ENCODE peak calls at places on chromosomes 2 and 18, in seven cellular contexts. One of them, this sample, is unnamed.

GRCh38 chr18:78857252-78858150 is 122.1 kb upstream of the SALL3 start:
- DNase-seq in AG04450: no peak
- DNase-seq in psoas muscle: no peak
- DNase-seq in upper lobe of right lung: no peak
- DNase-seq in AG10803: no peak
- DNase-seq in heart right ventricle: no peak
- DNase-seq in activated B cell treated with CpG ODN at 0.5 μM for 24 hours: no peak
- DNase-seq in this sample: no peak

GRCh38 chr2:219277703-219278654 is 1.2 kb upstream of the DNAJB2 start:
- DNase-seq in upper lobe of right lung: peak
- DNase-seq in AG10803: peak
- DNase-seq in heart right ventricle: peak
- DNase-seq in activated B cell treated with CpG ODN at 0.5 μM for 24 hours: peak
- DNase-seq in AG04450: peak
- DNase-seq in psoas muscle: peak
- DNase-seq in this sample: peak

GRCh38 chr2:234850818-234851217 is 101.0 kb upstream of the SH3BP4 start:
- DNase-seq in activated B cell treated with CpG ODN at 0.5 μM for 24 hours: no peak
- DNase-seq in heart right ventricle: no peak
- DNase-seq in AG04450: no peak
- DNase-seq in AG10803: no peak
- DNase-seq in upper lobe of right lung: no peak
- DNase-seq in psoas muscle: no peak
- DNase-seq in this sample: no peak

GRCh38 chr18:34840416-34840815 is 130.3 kb downstream of the DTNA start:
- DNase-seq in upper lobe of right lung: no peak
- DNase-seq in AG10803: no peak
- DNase-seq in heart right ventricle: no peak
- DNase-seq in AG04450: no peak
- DNase-seq in psoas muscle: no peak
- DNase-seq in activated B cell treated with CpG ODN at 0.5 μM for 24 hours: no peak
- DNase-seq in this sample: no peak

GRCh38 chr18:58669731-58670379 is 1.4 kb upstream of the MALT1 start:
- DNase-seq in heart right ventricle: no peak
- DNase-seq in upper lobe of right lung: no peak
- DNase-seq in activated B cell treated with CpG ODN at 0.5 μM for 24 hours: no peak
- DNase-seq in psoas muscle: no peak
- DNase-seq in AG04450: no peak
- DNase-seq in AG10803: peak
- DNase-seq in this sample: no peak

GRCh38 chr2:18455256-18455862 is 105.1 kb downstream of the RDH14 start:
- DNase-seq in AG10803: peak
- DNase-seq in AG04450: no peak
- DNase-seq in activated B cell treated with CpG ODN at 0.5 μM for 24 hours: no peak
- DNase-seq in upper lobe of right lung: no peak
- DNase-seq in psoas muscle: peak
- DNase-seq in heart right ventricle: no peak
- DNase-seq in this sample: no peak

GRCh38 chr2:119760876-119761275 is 1.2 kb downstream of the PTPN4 start:
- DNase-seq in AG10803: peak
- DNase-seq in upper lobe of right lung: no peak
- DNase-seq in activated B cell treated with CpG ODN at 0.5 μM for 24 hours: no peak
- DNase-seq in heart right ventricle: no peak
- DNase-seq in AG04450: no peak
- DNase-seq in psoas muscle: no peak
- DNase-seq in this sample: no peak

GRCh38 chr18:62852851-62853250 is 137.5 kb downstream of the PHLPP1 start:
- DNase-seq in psoas muscle: no peak
- DNase-seq in AG04450: no peak
- DNase-seq in upper lobe of right lung: no peak
- DNase-seq in AG10803: peak
- DNase-seq in heart right ventricle: no peak
- DNase-seq in activated B cell treated with CpG ODN at 0.5 μM for 24 hours: no peak
- DNase-seq in this sample: no peak

GRCh38 chr2:10817413-10817812 is 4.8 kb upstream of the PDIA6 start:
- DNase-seq in AG04450: no peak
- DNase-seq in heart right ventricle: no peak
- DNase-seq in AG10803: no peak
- DNase-seq in psoas muscle: no peak
- DNase-seq in upper lobe of right lung: no peak
- DNase-seq in activated B cell treated with CpG ODN at 0.5 μM for 24 hours: no peak
- DNase-seq in this sample: no peak

GRCh38 chr2:225889452-225889851 is 489.9 kb downstream of the NYAP2 start:
- DNase-seq in heart right ventricle: peak
- DNase-seq in upper lobe of right lung: no peak
- DNase-seq in psoas muscle: no peak
- DNase-seq in activated B cell treated with CpG ODN at 0.5 μM for 24 hours: no peak
- DNase-seq in AG04450: peak
- DNase-seq in AG10803: peak
- DNase-seq in this sample: peak

GRCh38 chr2:72901426-72901825 is 14.2 kb downstream of the SPR start:
- DNase-seq in heart right ventricle: no peak
- DNase-seq in activated B cell treated with CpG ODN at 0.5 μM for 24 hours: no peak
- DNase-seq in upper lobe of right lung: no peak
- DNase-seq in AG10803: no peak
- DNase-seq in psoas muscle: no peak
- DNase-seq in AG04450: no peak
- DNase-seq in this sample: no peak

GRCh38 chr2:50547521-50547920 is 484.4 kb downstream of the NRXN1 start:
- DNase-seq in AG04450: peak
- DNase-seq in heart right ventricle: no peak
- DNase-seq in AG10803: no peak
- DNase-seq in upper lobe of right lung: no peak
- DNase-seq in activated B cell treated with CpG ODN at 0.5 μM for 24 hours: no peak
- DNase-seq in psoas muscle: no peak
- DNase-seq in this sample: no peak

GRCh38 chr18:49021433-49022129 is 70.8 kb upstream of the SMAD7 start:
- DNase-seq in AG10803: peak
- DNase-seq in upper lobe of right lung: peak
- DNase-seq in activated B cell treated with CpG ODN at 0.5 μM for 24 hours: no peak
- DNase-seq in heart right ventricle: peak
- DNase-seq in psoas muscle: peak
- DNase-seq in AG04450: no peak
- DNase-seq in this sample: no peak

GRCh38 chr18:70454705-70455322 is 166.0 kb downstream of the SOCS6 start:
- DNase-seq in heart right ventricle: peak
- DNase-seq in psoas muscle: no peak
- DNase-seq in upper lobe of right lung: no peak
- DNase-seq in AG04450: peak
- DNase-seq in AG10803: peak
- DNase-seq in activated B cell treated with CpG ODN at 0.5 μM for 24 hours: no peak
- DNase-seq in this sample: peak

GRCh38 chr18:70448588-70448987 is 159.7 kb downstream of the SOCS6 start:
- DNase-seq in AG10803: no peak
- DNase-seq in heart right ventricle: no peak
- DNase-seq in activated B cell treated with CpG ODN at 0.5 μM for 24 hours: no peak
- DNase-seq in AG04450: no peak
- DNase-seq in psoas muscle: no peak
- DNase-seq in upper lobe of right lung: no peak
- DNase-seq in this sample: no peak

GRCh38 chr18:70453058-70453775 is 164.4 kb downstream of the SOCS6 start:
- DNase-seq in activated B cell treated with CpG ODN at 0.5 μM for 24 hours: no peak
- DNase-seq in heart right ventricle: no peak
- DNase-seq in AG04450: no peak
- DNase-seq in upper lobe of right lung: no peak
- DNase-seq in AG10803: peak
- DNase-seq in psoas muscle: no peak
- DNase-seq in this sample: no peak

GRCh38 chr18:70452501-70452900 is 163.7 kb downstream of the SOCS6 start:
- DNase-seq in AG04450: no peak
- DNase-seq in AG10803: no peak
- DNase-seq in heart right ventricle: no peak
- DNase-seq in upper lobe of right lung: no peak
- DNase-seq in activated B cell treated with CpG ODN at 0.5 μM for 24 hours: no peak
- DNase-seq in psoas muscle: no peak
- DNase-seq in this sample: peak

GRCh38 chr18:70450658-70451253 is 161.9 kb downstream of the SOCS6 start:
- DNase-seq in activated B cell treated with CpG ODN at 0.5 μM for 24 hours: no peak
- DNase-seq in heart right ventricle: no peak
- DNase-seq in psoas muscle: no peak
- DNase-seq in AG10803: peak
- DNase-seq in upper lobe of right lung: no peak
- DNase-seq in AG04450: no peak
- DNase-seq in this sample: no peak
- TF ChIP-seq CTCF in activated B cell treated with CpG ODN at 0.5 μM for 24 hours: no peak
- TF ChIP-seq CTCF in heart right ventricle: no peak
- TF ChIP-seq CTCF in psoas muscle: peak
- TF ChIP-seq CTCF in AG10803: peak
- TF ChIP-seq CTCF in upper lobe of right lung: peak
- TF ChIP-seq CTCF in AG04450: peak
- TF ChIP-seq CTCF in this sample: peak

GRCh38 chr2:121837596-121837995 is 82.1 kb downstream of the TSN start:
- DNase-seq in upper lobe of right lung: no peak
- DNase-seq in psoas muscle: no peak
- DNase-seq in AG10803: no peak
- DNase-seq in activated B cell treated with CpG ODN at 0.5 μM for 24 hours: no peak
- DNase-seq in heart right ventricle: no peak
- DNase-seq in AG04450: no peak
- DNase-seq in this sample: no peak

GRCh38 chr2:121838561-121838960 is 83.1 kb downstream of the TSN start:
- DNase-seq in activated B cell treated with CpG ODN at 0.5 μM for 24 hours: no peak
- DNase-seq in psoas muscle: no peak
- DNase-seq in AG10803: no peak
- DNase-seq in heart right ventricle: no peak
- DNase-seq in AG04450: no peak
- DNase-seq in upper lobe of right lung: no peak
- DNase-seq in this sample: no peak

DNA sequence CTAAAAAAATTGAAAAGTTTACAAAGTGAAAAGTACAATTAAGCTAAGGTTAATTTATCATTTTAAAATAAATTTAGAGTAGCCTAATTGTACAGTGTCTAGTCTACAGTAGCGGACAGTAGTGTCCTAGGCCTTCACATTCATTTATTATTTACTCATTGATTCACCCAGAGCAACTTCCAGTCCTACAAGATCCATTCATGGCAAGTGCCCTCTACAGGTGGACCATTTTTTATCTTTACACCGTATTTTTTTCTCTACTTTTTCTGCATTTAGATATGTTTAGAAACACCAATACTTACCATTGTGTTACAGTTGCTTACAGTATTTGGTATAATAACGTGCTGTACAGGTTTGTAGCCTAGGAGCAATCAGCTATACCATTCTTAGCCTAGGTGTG is 84.1 kb downstream of the TSN start:
- DNase-seq in activated B cell treated with CpG ODN at 0.5 μM for 24 hours: no peak
- DNase-seq in upper lobe of right lung: no peak
- DNase-seq in psoas muscle: no peak
- DNase-seq in AG04450: no peak
- DNase-seq in heart right ventricle: no peak
- DNase-seq in AG10803: no peak
- DNase-seq in this sample: no peak
- TF ChIP-seq CTCF in activated B cell treated with CpG ODN at 0.5 μM for 24 hours: no peak
- TF ChIP-seq CTCF in upper lobe of right lung: no peak
- TF ChIP-seq CTCF in psoas muscle: no peak
- TF ChIP-seq CTCF in AG04450: no peak
- TF ChIP-seq CTCF in heart right ventricle: no peak
- TF ChIP-seq CTCF in AG10803: no peak
- TF ChIP-seq CTCF in this sample: no peak

GRCh38 chr2:186909095-186909494 is 60.1 kb upstream of the ZSWIM2 start:
- DNase-seq in psoas muscle: no peak
- DNase-seq in activated B cell treated with CpG ODN at 0.5 μM for 24 hours: no peak
- DNase-seq in AG10803: no peak
- DNase-seq in upper lobe of right lung: no peak
- DNase-seq in heart right ventricle: no peak
- DNase-seq in AG04450: no peak
- DNase-seq in this sample: no peak

GRCh38 chr2:186907897-186908296 is 58.9 kb upstream of the ZSWIM2 start:
- DNase-seq in psoas muscle: no peak
- DNase-seq in upper lobe of right lung: no peak
- DNase-seq in heart right ventricle: no peak
- DNase-seq in AG10803: no peak
- DNase-seq in activated B cell treated with CpG ODN at 0.5 μM for 24 hours: no peak
- DNase-seq in AG04450: no peak
- DNase-seq in this sample: no peak

GRCh38 chr2:186903183-186903582 is 54.2 kb upstream of the ZSWIM2 start:
- DNase-seq in activated B cell treated with CpG ODN at 0.5 μM for 24 hours: no peak
- DNase-seq in AG04450: no peak
- DNase-seq in heart right ventricle: no peak
- DNase-seq in upper lobe of right lung: no peak
- DNase-seq in AG10803: no peak
- DNase-seq in psoas muscle: no peak
- DNase-seq in this sample: no peak
- TF ChIP-seq CTCF in activated B cell treated with CpG ODN at 0.5 μM for 24 hours: no peak
- TF ChIP-seq CTCF in AG04450: peak
- TF ChIP-seq CTCF in heart right ventricle: no peak
- TF ChIP-seq CTCF in upper lobe of right lung: peak
- TF ChIP-seq CTCF in AG10803: peak
- TF ChIP-seq CTCF in psoas muscle: peak
- TF ChIP-seq CTCF in this sample: peak

GRCh38 chr2:228681979-228682378 is 500.5 kb upstream of the SPHKAP start:
- DNase-seq in upper lobe of right lung: no peak
- DNase-seq in activated B cell treated with CpG ODN at 0.5 μM for 24 hours: no peak
- DNase-seq in AG04450: no peak
- DNase-seq in AG10803: no peak
- DNase-seq in psoas muscle: no peak
- DNase-seq in heart right ventricle: no peak
- DNase-seq in this sample: no peak

GRCh38 chr2:228678110-228678509 is 496.6 kb upstream of the SPHKAP start:
- DNase-seq in AG04450: no peak
- DNase-seq in psoas muscle: no peak
- DNase-seq in AG10803: no peak
- DNase-seq in activated B cell treated with CpG ODN at 0.5 μM for 24 hours: no peak
- DNase-seq in upper lobe of right lung: no peak
- DNase-seq in heart right ventricle: no peak
- DNase-seq in this sample: no peak

GRCh38 chr2:228675715-228676114 is 494.2 kb upstream of the SPHKAP start:
- DNase-seq in upper lobe of right lung: no peak
- DNase-seq in AG10803: peak
- DNase-seq in psoas muscle: no peak
- DNase-seq in heart right ventricle: no peak
- DNase-seq in AG04450: no peak
- DNase-seq in activated B cell treated with CpG ODN at 0.5 μM for 24 hours: no peak
- DNase-seq in this sample: no peak

GRCh38 chr2:228681426-228681825 is 499.9 kb upstream of the SPHKAP start:
- DNase-seq in activated B cell treated with CpG ODN at 0.5 μM for 24 hours: no peak
- DNase-seq in AG10803: peak
- DNase-seq in heart right ventricle: no peak
- DNase-seq in AG04450: no peak
- DNase-seq in psoas muscle: no peak
- DNase-seq in upper lobe of right lung: no peak
- DNase-seq in this sample: no peak
- TF ChIP-seq CTCF in activated B cell treated with CpG ODN at 0.5 μM for 24 hours: no peak
- TF ChIP-seq CTCF in AG10803: peak
- TF ChIP-seq CTCF in heart right ventricle: peak
- TF ChIP-seq CTCF in AG04450: peak
- TF ChIP-seq CTCF in psoas muscle: no peak
- TF ChIP-seq CTCF in upper lobe of right lung: peak
- TF ChIP-seq CTCF in this sample: peak